ENCODE peak calls at places on chromosomes 12 and 14, in seven cellular contexts. A is CD8-positive, alpha-beta T cell; P is vagina; L is left lung; E is uterus; B is A673; W is SK-N-SH. S is an unnamed sample.

GRCh38 chr14:56351861-56352260 is 227.7 kb upstream of the TMEM260 start:
- DNase-seq in W (no peak), P (no peak), B (no peak), L (no peak), A (no peak), E (no peak), S (no peak)

GRCh38 chr12:123223241-123223668 is 9.7 kb downstream of the MPHOSPH9 start:
- DNase-seq in W (no peak), P (no peak), B (no peak), E (no peak), L (no peak), A (peak), S (no peak)

GRCh38 chr14:89661392-89661791 is 244.4 kb upstream of the FOXN3 start:
- DNase-seq in L (no peak), B (no peak), E (no peak), A (no peak), P (no peak), W (no peak), S (no peak)

GRCh38 chr12:53381739-53382630 is 2.0 kb downstream of the SP1 start:
- DNase-seq in A (peak), P (no peak), E (peak), W (no peak), L (no peak), B (peak), S (no peak)

GRCh38 chr12:129312048-129312447 is 458.8 kb downstream of the GLT1D1 start:
- DNase-seq in L (no peak), B (no peak), A (no peak), E (no peak), P (no peak), W (no peak), S (no peak)

GRCh38 chr14:60002819-60003492 is 83.0 kb downstream of the LRRC9 start:
- DNase-seq in B (no peak), A (no peak), E (peak), W (no peak), L (no peak), P (no peak), S (no peak)

GRCh38 chr14:61145903-61146411 is 135.2 kb downstream of the TMEM30B start:
- DNase-seq in B (no peak), A (no peak), P (no peak), L (no peak), E (no peak), W (peak), S (no peak)

GRCh38 chr12:65632131-65632855 is 192.0 kb upstream of the HMGA2 start:
- DNase-seq in W (no peak), A (no peak), P (no peak), E (no peak), B (no peak), L (no peak), S (no peak)

GRCh38 chr14:87014854-87015253 is 978.1 kb downstream of the GALC start:
- DNase-seq in L (no peak), B (peak), W (peak), A (no peak), E (no peak), P (no peak), S (no peak)

GRCh38 chr12:102484732-102485069 is 4.3 kb upstream of the IGF1 start:
- DNase-seq in W (no peak), A (no peak), L (no peak), P (no peak), E (no peak), B (no peak), S (no peak)

GRCh38 chr12:124940393-124941169 is 26.1 kb upstream of the UBC start:
- DNase-seq in W (peak), E (peak), B (peak), P (no peak), L (peak), A (peak), S (peak)

GRCh38 chr14:99036594-99037293 is 235.3 kb downstream of the BCL11B start:
- DNase-seq in W (no peak), A (no peak), L (no peak), E (no peak), P (no peak), B (no peak), S (peak)

GRCh38 chr14:99037777-99038176 is 234.2 kb downstream of the BCL11B start:
- DNase-seq in A (no peak), L (peak), P (no peak), B (no peak), W (no peak), E (no peak), S (peak)

GRCh38 chr14:99035268-99035667 is 236.7 kb downstream of the BCL11B start:
- DNase-seq in B (peak), A (no peak), P (no peak), W (no peak), L (no peak), E (peak), S (peak)

GRCh38 chr14:99034711-99035171 is 237.3 kb downstream of the BCL11B start:
- DNase-seq in W (no peak), L (no peak), P (no peak), A (no peak), B (no peak), E (no peak), S (peak)

DNA sequence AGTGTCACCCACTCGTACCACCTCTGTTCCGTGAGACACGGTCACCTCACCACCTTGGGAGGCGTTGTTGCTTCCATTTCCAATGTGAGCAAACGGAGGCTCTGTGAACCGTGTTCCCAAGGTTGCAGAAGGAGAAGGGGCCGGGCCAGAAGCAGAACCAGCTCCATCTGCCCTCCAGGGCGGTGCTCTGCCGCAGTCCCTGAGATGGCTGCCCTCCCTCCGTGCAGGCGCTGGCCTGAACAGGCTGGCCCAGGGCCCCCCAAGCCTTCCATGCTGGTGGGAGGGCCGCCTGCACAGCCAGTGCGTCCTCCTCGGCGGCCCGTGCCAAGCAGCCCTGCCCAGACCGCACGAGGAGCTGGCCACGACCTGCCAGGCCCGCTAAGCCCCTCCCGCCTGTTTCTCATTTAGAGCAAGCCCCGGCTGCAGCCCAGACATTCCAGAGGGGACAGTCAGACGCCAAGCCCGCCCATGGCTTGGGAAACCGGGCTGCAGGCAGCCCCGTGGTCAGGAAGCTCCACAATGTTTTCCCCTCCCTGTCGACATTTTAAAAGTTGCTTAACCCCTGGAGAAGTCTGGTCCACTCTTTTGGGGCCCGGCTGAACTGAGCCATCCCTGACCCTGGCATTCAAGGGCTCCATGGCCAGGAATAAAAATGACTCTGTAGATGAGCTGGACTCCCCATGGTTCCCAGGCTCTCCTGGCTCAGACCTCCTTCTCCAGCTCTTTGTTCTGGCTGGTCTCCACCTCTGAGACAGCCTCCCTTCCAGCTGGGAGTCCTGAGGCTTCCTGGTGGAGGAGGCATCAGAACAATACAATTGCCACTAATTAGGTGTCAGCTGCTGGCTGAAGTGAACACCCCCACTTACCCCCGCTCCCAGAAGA is 236.0 kb downstream of the BCL11B start:
- DNase-seq in W (peak), L (peak), P (no peak), A (no peak), B (no peak), E (peak), S (peak)
- TF ChIP-seq CTCF in W (no peak), L (no peak), P (no peak), A (no peak), B (no peak), E (no peak), S (no peak)

DNA sequence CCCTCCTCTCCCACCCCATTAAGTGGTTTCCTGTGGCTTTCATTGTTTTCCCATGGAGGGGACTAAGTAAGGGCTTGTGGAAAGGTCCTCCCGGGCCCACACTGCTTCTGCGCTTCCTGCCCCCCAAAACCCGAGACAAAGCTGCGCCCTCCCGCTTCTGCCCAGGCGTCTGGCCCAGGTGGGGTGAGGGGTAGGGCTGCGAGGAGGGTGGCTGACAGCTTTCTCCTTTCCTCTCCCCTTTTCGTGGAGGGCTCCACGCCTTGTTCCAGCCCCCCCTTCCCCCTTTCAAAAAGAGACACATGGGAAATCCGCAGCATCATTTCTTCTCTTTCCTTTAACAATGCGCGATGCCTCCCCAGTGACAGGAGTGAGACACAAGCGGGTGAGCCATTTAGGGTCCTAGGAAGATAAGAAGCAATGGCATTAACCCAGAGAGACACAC is 622 bp downstream of the DIP2B start:
- DNase-seq in E (peak), A (peak), B (peak), W (peak), P (no peak), L (peak), S (peak)
- H3K4me3 ChIP-seq in E (peak), A (peak), B (peak), W (peak), P (peak), L (peak), S (peak)

DNA sequence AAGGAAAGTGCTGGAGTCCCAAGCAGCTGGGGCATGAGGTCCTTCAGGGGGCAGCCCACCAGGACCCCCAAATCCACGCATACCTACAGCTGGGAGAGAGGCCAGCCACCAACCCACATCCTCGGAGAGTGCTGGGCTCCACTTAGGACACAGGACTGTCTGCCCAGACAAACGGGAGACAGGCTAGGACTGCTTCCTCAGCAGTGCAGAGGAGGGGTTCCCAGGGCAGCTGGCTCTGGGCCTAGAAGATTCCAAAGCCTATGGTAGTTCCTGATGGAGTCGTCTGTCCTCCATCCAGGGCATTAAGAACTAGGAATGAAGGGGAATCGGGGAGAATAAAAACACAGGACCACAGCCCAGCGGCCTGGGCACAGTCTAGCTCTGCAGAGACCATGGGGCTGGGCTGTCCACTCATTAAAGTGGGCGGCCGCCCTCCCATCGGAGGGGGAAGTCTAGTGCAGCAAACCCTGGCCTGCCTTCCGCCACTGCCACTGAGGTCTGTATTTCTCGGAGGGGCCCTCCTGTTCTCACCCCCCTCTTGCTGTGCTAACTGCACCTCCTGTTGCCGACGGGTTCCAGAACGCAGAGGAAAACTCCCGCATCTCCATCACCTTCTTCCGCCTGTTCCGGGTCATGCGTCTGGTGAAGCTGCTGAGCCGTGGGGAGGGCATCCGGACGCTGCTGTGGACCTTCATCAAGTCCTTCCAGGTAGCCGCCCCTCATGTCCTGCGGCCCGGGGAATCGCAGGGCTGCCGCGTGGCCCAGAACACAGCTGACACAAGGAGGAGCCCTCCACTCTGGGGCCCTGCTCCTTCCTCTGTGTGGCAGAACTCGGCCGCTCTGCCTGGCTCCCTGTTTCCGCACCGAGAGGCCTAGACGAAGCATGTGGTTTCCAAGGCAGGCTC is 143.5 kb upstream of the FKBP4 start:
- DNase-seq in E (no peak), A (no peak), L (no peak), B (no peak), P (no peak), W (no peak), S (peak)
- H3K27ac ChIP-seq in E (peak), A (no peak), L (no peak), B (no peak), P (no peak), W (no peak), S (no peak)

GRCh38 chr12:30796891-30797371 is 42.2 kb upstream of the CAPRIN2 start:
- DNase-seq in A (no peak), L (no peak), E (no peak), P (no peak), W (peak), B (no peak), S (no peak)

GRCh38 chr12:30796508-30796780 is 41.7 kb upstream of the CAPRIN2 start:
- DNase-seq in W (no peak), E (no peak), P (no peak), A (no peak), B (peak), L (peak), S (no peak)

GRCh38 chr12:30794591-30795409 is 40.0 kb upstream of the CAPRIN2 start:
- DNase-seq in E (no peak), L (no peak), P (no peak), W (no peak), B (peak), A (no peak), S (no peak)

GRCh38 chr12:30795410-30795659 is 40.6 kb upstream of the CAPRIN2 start:
- DNase-seq in W (peak), E (no peak), P (no peak), B (no peak), A (no peak), L (no peak), S (no peak)

GRCh38 chr12:30795660-30796507 is 41.1 kb upstream of the CAPRIN2 start:
- DNase-seq in P (no peak), A (peak), W (peak), B (peak), E (peak), L (peak), S (peak)
- TF ChIP-seq CTCF in P (peak), A (no peak), W (peak), B (peak), E (no peak), L (no peak), S (no peak)

GRCh38 chr14:104683653-104684448 is 5.6 kb upstream of the INF2 start:
- DNase-seq in B (no peak), W (no peak), P (no peak), L (peak), E (no peak), A (no peak), S (no peak)

GRCh38 chr14:104680056-104680805 is 9.2 kb upstream of the INF2 start:
- DNase-seq in P (no peak), E (peak), B (peak), L (peak), A (no peak), W (no peak), S (peak)

GRCh38 chr14:104680806-104681688 is 8.4 kb upstream of the INF2 start:
- DNase-seq in E (peak), P (no peak), L (peak), W (no peak), B (peak), A (no peak), S (peak)

GRCh38 chr14:104682107-104682593 is 7.3 kb upstream of the INF2 start:
- DNase-seq in B (no peak), A (no peak), P (no peak), W (peak), E (no peak), L (peak), S (no peak)

DNA sequence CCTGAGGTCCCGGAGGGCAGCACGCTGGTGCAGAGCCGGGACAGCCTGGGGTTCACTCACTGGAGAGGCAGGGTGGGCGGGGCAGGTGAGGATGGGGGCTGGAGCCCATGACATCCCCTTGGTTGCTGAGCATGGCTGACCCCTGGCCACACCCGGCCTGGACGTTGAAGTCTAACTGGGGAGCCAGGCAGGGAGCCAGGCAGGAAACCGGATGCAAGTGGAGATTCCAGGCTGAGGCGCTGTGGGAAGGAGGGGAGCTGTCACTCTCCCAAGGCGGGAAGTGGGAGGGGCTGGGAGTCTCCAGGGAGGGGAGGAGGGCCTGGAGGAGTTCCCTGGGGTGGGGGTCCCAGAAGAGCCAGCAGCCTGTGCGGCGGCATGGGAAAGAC is 7.7 kb upstream of the INF2 start:
- DNase-seq in W (peak), B (peak), L (peak), A (no peak), P (no peak), E (peak), S (peak)
- H3K4me3 ChIP-seq in W (peak), B (peak), L (peak), A (no peak), P (peak), E (peak), S (peak)

GRCh38 chr14:102503576-102504224 is 5.9 kb downstream of the ANKRD9 start:
- DNase-seq in B (no peak), W (no peak), A (no peak), L (no peak), E (no peak), P (no peak), S (peak)

GRCh38 chr14:102500190-102500661 is 9.3 kb downstream of the ANKRD9 start:
- DNase-seq in W (no peak), A (no peak), B (peak), E (peak), P (no peak), L (no peak), S (peak)

GRCh38 chr14:102500724-102501123 is 8.9 kb downstream of the ANKRD9 start:
- DNase-seq in L (no peak), W (no peak), E (no peak), P (no peak), A (no peak), B (no peak), S (no peak)

GRCh38 chr14:102502571-102502970 is 7.0 kb downstream of the ANKRD9 start:
- DNase-seq in L (no peak), W (no peak), B (no peak), E (no peak), A (no peak), P (no peak), S (no peak)

GRCh38 chr14:102501751-102502315 is 7.7 kb downstream of the ANKRD9 start:
- DNase-seq in E (no peak), B (no peak), P (no peak), W (no peak), L (no peak), A (no peak), S (no peak)
- H3K27ac ChIP-seq in E (no peak), B (no peak), P (no peak), W (no peak), L (no peak), A (no peak), S (no peak)

GRCh38 chr12:90953956-90954421 is 987 bp downstream of the CCER1 start:
- DNase-seq in A (no peak), P (no peak), W (no peak), B (peak), L (peak), E (no peak), S (no peak)
- TF ChIP-seq CTCF in A (no peak), P (no peak), W (no peak), B (peak), L (peak), E (no peak), S (no peak)

GRCh38 chr12:62335057-62335456 is 74.9 kb downstream of the USP15 start:
- DNase-seq in E (no peak), W (no peak), B (no peak), A (no peak), L (no peak), P (no peak), S (no peak)
- H3K4me3 ChIP-seq in E (no peak), W (no peak), B (no peak), A (no peak), L (no peak), P (no peak), S (no peak)

GRCh38 chr14:103517172-103517566 is 5.5 kb downstream of the CKB start:
- DNase-seq in L (no peak), W (no peak), B (no peak), E (no peak), A (no peak), P (no peak), S (no peak)

GRCh38 chr14:103517626-103518415 is 4.8 kb downstream of the CKB start:
- DNase-seq in E (peak), P (no peak), L (no peak), A (no peak), W (peak), B (no peak), S (peak)

GRCh38 chr14:103519837-103520212 is 2.8 kb downstream of the CKB start:
- DNase-seq in P (no peak), L (peak), W (peak), E (peak), B (no peak), A (no peak), S (peak)

GRCh38 chr14:103519043-103519836 is 3.4 kb downstream of the CKB start:
- DNase-seq in E (peak), L (peak), B (no peak), P (no peak), A (no peak), W (peak), S (peak)

DNA sequence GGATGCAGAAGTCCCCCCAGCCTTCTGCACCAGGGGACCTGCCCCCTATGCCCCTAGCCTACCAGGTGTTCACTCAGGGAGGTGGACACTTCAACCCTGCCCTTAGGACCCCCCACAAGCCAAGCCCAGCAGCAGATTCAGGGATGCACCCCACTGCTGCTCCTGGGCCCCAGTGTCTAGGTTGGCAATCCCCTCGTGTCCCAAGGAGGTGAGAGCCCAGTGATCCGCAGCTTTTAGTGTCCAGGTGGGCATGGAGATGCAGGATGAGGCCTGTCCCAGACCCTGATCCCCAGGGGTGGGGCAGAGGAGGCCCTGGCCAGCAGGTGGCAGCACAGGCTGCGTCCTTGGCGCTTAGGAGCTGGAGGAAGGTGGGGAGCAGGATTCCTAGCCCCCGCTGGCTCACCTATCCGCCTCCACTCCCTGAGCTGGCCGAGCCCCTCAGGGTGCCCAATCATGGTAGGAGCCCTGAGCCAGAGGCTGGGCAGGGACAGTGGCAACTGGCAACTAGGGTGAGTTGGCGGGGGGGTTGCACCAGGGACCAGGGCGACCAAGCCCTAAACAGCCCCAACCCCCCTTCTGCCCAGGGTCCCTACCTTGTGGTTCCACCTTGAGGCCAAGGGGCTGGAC is 4.1 kb downstream of the CKB start:
- DNase-seq in W (peak), E (peak), P (no peak), L (peak), B (peak), A (peak), S (peak)
- H3K27ac ChIP-seq in W (no peak), E (peak), P (peak), L (no peak), B (peak), A (no peak), S (peak)

GRCh38 chr12:114935658-114936057 is 251.7 kb upstream of the TBX3 start:
- DNase-seq in A (no peak), L (no peak), B (no peak), P (no peak), E (no peak), W (no peak), S (no peak)
- TF ChIP-seq CTCF in A (no peak), L (no peak), B (no peak), P (no peak), E (no peak), W (peak), S (no peak)

S was measured in coronary artery.